ENCODE peak calls at places on chromosomes 11 and 22, in six cellular contexts. T is Peyer's patch, D is heart right ventricle, J is HFF-Myc, X is adrenal gland, W is IMR-90. Q is an unnamed sample.
A peak's percentile ranks its signal among the peaks of the same experiment; 100 is the strongest.

GRCh38 chr11:36228689-36229088 is 60.5 kb downstream of the COMMD9 start:
- DNase-seq in T (no peak), D (no peak), J (no peak), X (no peak), W (no peak), Q (no peak)

GRCh38 chr11:74011360-74012071 is 2.6 kb upstream of the UCP3 start:
- DNase-seq in T (peak; percentile 45), D (no peak), J (no peak), X (no peak), W (peak; percentile 38), Q (no peak)

GRCh38 chr11:72078477-72078876 is 1.9 kb downstream of the NUMA1 start:
- DNase-seq in T (no peak), D (no peak), J (no peak), X (no peak), W (peak; percentile 26), Q (no peak)

GRCh38 chr11:122563761-122564160 is 91.8 kb upstream of the UBASH3B start:
- DNase-seq in T (no peak), D (no peak), J (no peak), X (no peak), W (no peak), Q (no peak)

GRCh38 chr11:44221486-44221885 is 88.5 kb downstream of the ALX4 start:
- DNase-seq in T (no peak), D (no peak), J (no peak), X (no peak), W (no peak), Q (no peak)

GRCh38 chr11:14980854-14981253 is 8.7 kb upstream of the CALCA start:
- DNase-seq in T (no peak), D (no peak), J (no peak), X (no peak), W (peak; percentile 69), Q (no peak)

GRCh38 chr22:30266445-30267381 is at the start of gene OSM:
- DNase-seq in T (peak; percentile 88), D (no peak), J (no peak), X (peak; percentile 50), W (no peak), Q (no peak)

GRCh38 chr11:44992181-44992582 is 41.5 kb upstream of the TP53I11 start:
- DNase-seq in T (no peak), D (no peak), J (no peak), X (peak; percentile 31), W (no peak), Q (no peak)

GRCh38 chr11:62547691-62548281 is 1.2 kb upstream of the AHNAK start:
- DNase-seq in T (no peak), D (peak; percentile 72), J (no peak), X (no peak), W (no peak), Q (no peak)

GRCh38 chr11:67356551-67356866 is 3.2 kb upstream of the POLD4 start:
- DNase-seq in T (no peak), D (no peak), J (no peak), X (no peak), W (no peak), Q (no peak)

GRCh38 chr11:67355023-67355793 is 1.9 kb upstream of the POLD4 start:
- DNase-seq in T (no peak), D (no peak), J (no peak), X (no peak), W (no peak), Q (no peak)

GRCh38 chr11:67356867-67357561 is 3.7 kb upstream of the POLD4 start:
- DNase-seq in T (peak; percentile 85), D (peak; percentile 57), J (no peak), X (peak; percentile 65), W (peak; percentile 80), Q (peak; percentile 75)

GRCh38 chr11:67354314-67355022 is 1.1 kb upstream of the POLD4 start:
- DNase-seq in T (peak; percentile 91), D (peak; percentile 79), J (peak; percentile 96), X (peak; percentile 88), W (peak; percentile 98), Q (peak; percentile 99)

DNA sequence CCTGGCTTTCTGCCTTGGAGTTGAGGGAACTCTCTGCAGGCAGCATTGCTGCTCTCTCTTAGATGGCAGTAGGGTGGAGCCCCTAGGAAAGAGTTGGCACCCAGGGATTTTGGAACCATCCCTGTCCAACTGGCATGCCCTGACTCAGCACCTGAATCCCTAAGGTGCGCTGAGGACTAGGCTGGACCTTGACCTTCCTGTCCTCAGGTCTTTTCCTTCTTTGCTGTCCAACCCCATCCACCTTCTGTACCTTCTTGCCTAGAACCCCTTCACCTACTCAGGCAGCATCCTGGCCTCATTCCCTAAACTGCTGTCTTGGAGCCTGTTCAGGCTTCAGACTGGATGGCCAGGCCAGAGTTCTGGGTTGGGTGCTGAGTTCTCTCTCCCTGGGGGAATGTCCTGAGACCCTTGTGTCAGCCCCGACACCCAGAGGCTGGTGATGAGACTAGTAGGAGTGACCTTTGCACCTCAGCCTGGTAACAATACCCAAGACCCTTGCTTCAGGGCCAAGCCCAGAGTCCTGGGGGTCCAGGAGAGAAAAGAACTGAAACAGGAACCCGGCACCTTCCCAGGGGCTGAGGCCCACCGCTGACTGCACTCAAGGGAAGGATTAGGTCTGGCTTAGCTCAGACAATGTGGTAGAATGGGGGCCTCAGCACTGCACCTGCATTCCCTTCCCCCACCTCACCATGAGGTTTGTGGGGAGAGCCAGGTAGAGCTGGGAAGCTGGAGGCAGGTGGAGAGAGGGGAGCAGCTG is 2.6 kb upstream of the POLD4 start:
- DNase-seq in T (peak; percentile 74), D (no peak), J (no peak), X (no peak), W (no peak), Q (no peak)
- H3K4me3 ChIP-seq in T (peak overlapping the region; percentile 33), D (no peak overlapping the region), J (no peak overlapping the region), X (no peak overlapping the region), W (no peak overlapping the region), Q (no peak overlapping the region)

DNA sequence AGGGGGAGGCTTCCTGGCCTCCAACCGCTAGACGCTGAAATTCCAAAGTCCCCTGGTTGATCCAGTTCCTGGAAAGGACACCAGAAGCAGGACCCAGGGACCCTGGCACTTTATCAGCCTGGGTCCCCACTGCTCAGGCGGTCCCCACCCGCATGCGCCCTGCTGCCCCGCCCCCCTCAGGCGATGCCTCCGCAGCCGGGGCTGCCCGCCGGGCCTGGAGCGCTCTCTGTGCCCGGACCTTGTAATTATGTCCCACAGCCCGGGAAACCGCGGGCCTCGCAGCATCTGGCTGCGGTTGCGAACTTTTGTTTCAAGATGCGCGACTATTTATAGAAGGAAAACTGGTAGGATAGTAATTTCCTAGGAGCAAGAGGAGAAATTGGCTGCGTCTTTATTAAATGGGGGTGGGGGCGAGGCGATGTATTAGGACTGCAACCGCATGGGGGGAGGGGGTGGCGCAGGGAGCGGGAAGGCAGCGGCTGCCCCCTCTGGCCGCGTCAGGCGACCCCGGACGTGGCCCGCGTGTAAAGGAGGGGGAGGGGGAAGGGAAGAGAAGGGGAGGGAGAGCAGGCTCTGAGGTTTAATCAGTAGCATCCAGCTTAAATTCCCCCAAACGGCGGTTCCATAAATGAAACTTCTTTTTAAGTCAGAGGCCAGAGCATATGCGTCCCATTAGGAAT is 6.1 kb downstream of the WNT7B start:
- DNase-seq in T (no peak), D (no peak), J (no peak), X (no peak), W (peak; percentile 47), Q (no peak)
- H3K4me3 ChIP-seq in T (no peak overlapping the region), D (peak overlapping the region; percentile 21), J (peak overlapping the region; percentile 64), X (no peak overlapping the region), W (peak overlapping the region; percentile 21), Q (peak overlapping the region; percentile 31)

GRCh38 chr11:64876226-64876750 is 2.1 kb downstream of the EHD1 start:
- DNase-seq in T (no peak), D (no peak), J (no peak), X (no peak), W (no peak), Q (no peak)

GRCh38 chr11:64875369-64876225 is 2.8 kb downstream of the EHD1 start:
- DNase-seq in T (no peak), D (no peak), J (no peak), X (no peak), W (no peak), Q (no peak)

GRCh38 chr11:64878223-64878493 is 263 bp downstream of the EHD1 start:
- DNase-seq in T (no peak), D (no peak), J (no peak), X (no peak), W (no peak), Q (no peak)

GRCh38 chr11:64877390-64878222 is 815 bp downstream of the EHD1 start:
- DNase-seq in T (peak; percentile 69), D (no peak), J (no peak), X (no peak), W (no peak), Q (no peak)

GRCh38 chr11:64876835-64877341 is 1.5 kb downstream of the EHD1 start:
- DNase-seq in T (no peak), D (no peak), J (no peak), X (peak; percentile 64), W (peak; percentile 46), Q (peak; percentile 47)
- H3K4me3 ChIP-seq in T (peak overlapping the region; percentile 81), D (peak overlapping the region; percentile 96), J (peak overlapping the region; percentile 85), X (no peak overlapping the region), W (peak overlapping the region; percentile 95), Q (peak overlapping the region; percentile 85)

GRCh38 chr11:76667856-76668255 is 2.7 kb downstream of the LRRC32 start:
- DNase-seq in T (no peak), D (no peak), J (no peak), X (peak; percentile 4), W (no peak), Q (no peak)

GRCh38 chr11:76666408-76666807 is 4.1 kb downstream of the LRRC32 start:
- DNase-seq in T (peak; percentile 47), D (peak; percentile 61), J (no peak), X (peak; percentile 32), W (peak; percentile 46), Q (no peak)

GRCh38 chr11:76667271-76667818 is 3.2 kb downstream of the LRRC32 start:
- DNase-seq in T (peak; percentile 45), D (no peak), J (no peak), X (peak; percentile 5), W (no peak), Q (no peak)

GRCh38 chr11:76665921-76666351 is 4.6 kb downstream of the LRRC32 start:
- DNase-seq in T (peak; percentile 38), D (no peak), J (no peak), X (peak; percentile 7), W (no peak), Q (no peak)

DNA sequence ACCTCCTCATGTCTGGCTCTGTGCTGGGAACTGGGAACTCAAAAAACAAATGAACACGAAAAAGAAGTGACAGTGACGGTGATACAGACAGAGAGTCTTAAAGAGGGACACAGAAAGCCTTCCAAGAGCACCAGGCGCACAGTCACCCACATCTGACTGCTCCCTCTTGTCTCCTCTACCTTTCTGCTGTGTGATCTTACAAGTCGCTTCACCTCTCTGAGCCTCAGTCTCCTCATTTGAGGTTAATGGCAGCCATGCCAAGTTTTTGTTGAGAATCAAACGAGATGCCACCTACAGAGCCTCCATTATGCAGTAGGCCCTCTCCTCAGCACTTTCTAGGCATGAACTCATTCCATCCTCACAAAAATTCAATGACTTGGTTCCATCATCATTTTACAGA is 3.7 kb downstream of the LRRC32 start:
- DNase-seq in T (peak; percentile 10), D (no peak), J (no peak), X (no peak), W (no peak), Q (no peak)
- H3K4me3 ChIP-seq in T (peak overlapping the region; percentile 23), D (peak overlapping the region; percentile 71), J (no peak overlapping the region), X (no peak overlapping the region), W (no peak overlapping the region), Q (no peak overlapping the region)

Q was measured in foreskin fibroblast.